ENCODE peak calls at places on chromosomes 16 and 17, in five cellular contexts. V, F, C, M and Z are unnamed samples.

GRCh38 chr17:71068351-71068750 is 899.0 kb downstream of the KCNJ2 start:
- DNase-seq in V (no peak), M (no peak), C (no peak), F (no peak), Z (peak)

GRCh38 chr17:19317359-19318095 is 45.0 kb downstream of the B9D1 start:
- DNase-seq in F (peak), C (peak), M (peak), V (peak), Z (peak)

GRCh38 chr16:16048904-16049582 is 99.6 kb downstream of the ABCC1 start:
- DNase-seq in M (no peak), F (no peak), C (no peak), V (no peak), Z (no peak)

GRCh38 chr17:29586676-29587469 is 2.6 kb downstream of the GIT1 start:
- DNase-seq in V (no peak), M (no peak), C (no peak), F (no peak), Z (no peak)

GRCh38 chr16:53960954-53961616 is 257.1 kb downstream of the FTO start:
- DNase-seq in F (no peak), V (no peak), C (no peak), M (no peak), Z (no peak)

GRCh38 chr17:48878920-48879898 is 13.4 kb upstream of the ATP5MC1 start:
- DNase-seq in C (no peak), F (peak), V (peak), M (peak), Z (peak)

GRCh38 chr17:42773290-42774035 is at the start of gene VPS25:
- DNase-seq in M (peak), C (no peak), V (peak), F (peak), Z (peak)

GRCh38 chr17:68034452-68034776 is 1.1 kb upstream of the KPNA2 start:
- DNase-seq in M (no peak), F (no peak), V (no peak), C (no peak), Z (no peak)

GRCh38 chr16:73058221-73058615 is 10.3 kb upstream of the ZFHX3 start:
- DNase-seq in C (no peak), F (peak), M (peak), V (no peak), Z (no peak)

GRCh38 chr16:82835487-82836160 is 208.9 kb downstream of the CDH13 start:
- DNase-seq in F (no peak), V (no peak), M (no peak), C (no peak), Z (peak)

GRCh38 chr16:82005491-82005830 is 5.8 kb downstream of the SDR42E1 start:
- DNase-seq in F (no peak), C (no peak), V (no peak), M (no peak), Z (no peak)

GRCh38 chr17:49739662-49740271 is 24.2 kb downstream of the FAM117A start:
- DNase-seq in M (peak), V (no peak), C (no peak), F (no peak), Z (peak)

GRCh38 chr17:4899341-4900230 is at the start of gene C17orf107:
- DNase-seq in F (no peak), V (peak), C (no peak), M (no peak), Z (peak)

GRCh38 chr17:67401106-67401505 is 24.0 kb downstream of the PITPNC1 start:
- DNase-seq in M (no peak), C (no peak), F (no peak), V (no peak), Z (no peak)

GRCh38 chr16:58026139-58026704 is 668 bp downstream of the MMP15 start:
- DNase-seq in M (peak), F (peak), C (no peak), V (no peak), Z (peak)

GRCh38 chr16:85162478-85163277 is 50.4 kb upstream of the CIBAR2 start:
- DNase-seq in C (no peak), V (no peak), F (no peak), M (peak), Z (peak)

GRCh38 chr17:79659376-79659775 is 48.5 kb upstream of the RBFOX3 start:
- DNase-seq in M (no peak), V (peak), C (no peak), F (no peak), Z (no peak)

GRCh38 chr17:410674-411401 is 58.2 kb upstream of the RPH3AL start:
- DNase-seq in V (peak), F (peak), M (peak), C (no peak), Z (peak)

GRCh38 chr17:59859444-59860025 is 33.2 kb downstream of the TUBD1 start:
- DNase-seq in F (no peak), C (no peak), V (no peak), M (peak), Z (peak)

GRCh38 chr17:13346592-13346991 is 255.1 kb downstream of the HS3ST3A1 start:
- DNase-seq in C (no peak), M (no peak), F (no peak), V (no peak), Z (no peak)

GRCh38 chr17:17151055-17151454 is 55.1 kb downstream of the PLD6 start:
- DNase-seq in C (no peak), M (peak), F (no peak), V (no peak), Z (peak)

GRCh38 chr17:31549121-31549524 is 157.6 kb downstream of the RAB11FIP4 start:
- DNase-seq in M (peak), C (no peak), V (no peak), F (no peak), Z (no peak)
- H3K4me2 ChIP-seq in M (peak), C (peak), V (peak), F (peak), Z (peak)

GRCh38 chr16:4376126-4376819 is 4.6 kb downstream of the VASN start:
- DNase-seq in M (no peak), V (no peak), F (no peak), C (no peak), Z (peak)
- H3K14ac ChIP-seq in M (no peak), V (no peak), F (peak), C (no peak), Z (peak)

DNA sequence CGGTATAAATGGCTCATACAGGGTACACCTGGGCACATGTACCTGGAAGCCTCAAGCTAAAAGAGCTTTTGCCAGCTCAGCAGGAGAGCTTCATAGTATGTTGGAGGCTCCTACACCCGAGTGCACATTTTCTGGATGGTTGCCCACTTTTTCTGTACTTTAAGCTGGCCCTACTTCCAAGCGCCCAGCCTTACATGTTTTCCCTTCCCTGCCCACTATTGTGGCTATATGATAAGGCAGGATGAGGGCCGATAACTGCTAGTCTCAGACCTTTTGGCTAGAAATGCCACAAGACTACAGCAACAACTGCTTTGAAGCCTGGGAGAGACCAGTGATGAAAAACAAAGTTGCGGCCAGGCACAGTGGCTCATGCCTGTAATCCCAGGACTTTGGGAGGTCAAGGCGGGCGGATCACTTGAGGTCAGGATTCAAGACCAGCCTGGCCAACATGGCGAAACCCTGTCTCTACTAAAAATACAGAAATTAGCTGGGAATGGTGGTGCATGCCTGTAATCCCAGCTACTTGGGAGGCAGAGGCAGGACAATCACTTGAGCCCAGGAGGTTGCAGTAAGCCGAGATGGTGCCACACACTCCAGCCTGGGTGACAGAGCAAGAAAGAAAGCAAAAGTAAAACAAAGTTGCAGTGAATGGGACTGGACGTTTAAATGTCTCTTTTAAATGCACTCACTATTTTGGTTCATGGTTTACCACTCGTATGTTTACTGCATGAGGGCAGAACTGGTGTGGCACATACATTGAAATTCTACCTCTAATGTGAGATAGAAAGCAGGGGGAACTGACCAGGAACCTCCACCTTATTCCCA is 14.2 kb upstream of the MARCHF10 start:
- DNase-seq in C (no peak), V (no peak), F (no peak), M (no peak), Z (no peak)
- H4K8ac ChIP-seq in C (no peak), V (no peak), F (no peak), M (peak), Z (peak)

DNA sequence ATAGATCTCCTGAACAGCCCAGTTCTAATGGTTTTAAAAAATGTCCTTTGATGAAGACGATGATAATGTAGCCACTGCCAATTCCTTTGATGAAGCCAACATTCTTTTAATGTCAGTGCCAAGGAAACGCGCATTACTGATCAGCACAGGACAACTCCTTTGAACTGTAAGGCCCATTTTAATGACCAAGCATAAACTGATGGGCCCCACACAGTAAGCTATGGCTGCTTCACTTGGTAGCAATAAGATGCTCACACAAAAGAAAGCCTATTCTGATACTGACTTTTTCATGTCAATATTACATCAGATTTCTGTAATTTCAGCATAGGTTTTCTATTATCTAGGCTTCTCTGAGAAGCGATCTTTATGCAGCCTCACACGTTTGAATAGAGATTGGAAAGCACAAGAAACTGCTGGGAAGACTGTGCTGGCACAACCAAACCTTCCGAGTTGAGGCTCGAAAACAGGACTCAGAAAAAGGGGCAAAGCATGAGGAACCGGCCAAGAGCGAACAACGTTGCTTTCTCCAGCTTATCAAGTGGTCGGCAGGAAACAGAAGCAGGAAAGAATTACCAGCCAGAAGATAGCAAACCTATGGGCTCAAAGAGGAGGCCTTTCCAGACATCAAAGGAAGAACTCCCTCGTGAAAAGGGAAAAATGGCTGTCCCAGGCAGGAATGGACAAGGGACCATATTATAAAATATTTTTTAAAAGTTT is 19.4 kb downstream of the ERN1 start:
- DNase-seq in M (no peak), V (peak), F (no peak), C (no peak), Z (no peak)
- H3K4me2 ChIP-seq in M (no peak), V (no peak), F (no peak), C (no peak), Z (no peak)

GRCh38 chr16:88651276-88651988 is 579 bp upstream of the CYBA start:
- DNase-seq in F (no peak), M (peak), V (peak), C (no peak), Z (no peak)

GRCh38 chr16:88651989-88652762 is 1.3 kb upstream of the CYBA start:
- DNase-seq in F (no peak), V (no peak), C (no peak), M (no peak), Z (no peak)

GRCh38 chr16:88650749-88651275 is at the start of gene CYBA:
- DNase-seq in V (peak), M (peak), C (no peak), F (peak), Z (peak)

GRCh38 chr16:88649195-88649923 is 1.5 kb downstream of the CYBA start:
- DNase-seq in F (no peak), C (no peak), M (peak), V (no peak), Z (no peak)

GRCh38 chr16:88649924-88650748 is 717 bp downstream of the CYBA start:
- DNase-seq in C (no peak), V (peak), F (no peak), M (peak), Z (peak)
- H3K14ac ChIP-seq in C (peak), V (peak), F (peak), M (no peak), Z (peak)

GRCh38 chr16:49600976-49601375 is 227.4 kb downstream of the C16orf78 start:
- DNase-seq in F (no peak), V (peak), C (no peak), M (no peak), Z (no peak)
- H4K8ac ChIP-seq in F (no peak), V (no peak), C (no peak), M (no peak), Z (no peak)